ENCODE peak calls at places on chromosome 20, in eight cellular contexts. One of them, this sample, is unnamed.

GRCh38 chr20:5309971-5310370 is 6.8 kb downstream of the PROKR2 start:
- DNase-seq in HTR-8/SVneo: no peak
- DNase-seq in HFFc6: no peak
- DNase-seq in HS-27A: no peak
- DNase-seq in A673: no peak
- DNase-seq in heart right ventricle: no peak
- DNase-seq in stimulated activated CD4-positive, alpha-beta T cell treated with anti-CD3 and anti-CD28 coated beads, Interleukin-1b, Interleukin-23, amount 100 ng/mL, for 4 hours: no peak
- DNase-seq in effector CD8-positive, alpha-beta T cell: no peak
- DNase-seq in this sample: no peak

GRCh38 chr20:16580127-16580526 is 6.9 kb upstream of the KIF16B start:
- DNase-seq in effector CD8-positive, alpha-beta T cell: no peak
- DNase-seq in HS-27A: no peak
- DNase-seq in stimulated activated CD4-positive, alpha-beta T cell treated with anti-CD3 and anti-CD28 coated beads, Interleukin-1b, Interleukin-23, amount 100 ng/mL, for 4 hours: no peak
- DNase-seq in HFFc6: peak; percentile 5
- DNase-seq in A673: no peak
- DNase-seq in HTR-8/SVneo: no peak
- DNase-seq in heart right ventricle: no peak
- DNase-seq in this sample: peak; percentile 46

GRCh38 chr20:59825944-59826759 is 107.3 kb downstream of the SYCP2 start:
- DNase-seq in stimulated activated CD4-positive, alpha-beta T cell treated with anti-CD3 and anti-CD28 coated beads, Interleukin-1b, Interleukin-23, amount 100 ng/mL, for 4 hours: no peak
- DNase-seq in effector CD8-positive, alpha-beta T cell: no peak
- DNase-seq in A673: no peak
- DNase-seq in HS-27A: no peak
- DNase-seq in HFFc6: no peak
- DNase-seq in HTR-8/SVneo: no peak
- DNase-seq in heart right ventricle: no peak
- DNase-seq in this sample: no peak

GRCh38 chr20:17036546-17036945 is 190.3 kb upstream of the PCSK2 start:
- DNase-seq in heart right ventricle: no peak
- DNase-seq in HFFc6: no peak
- DNase-seq in A673: no peak
- DNase-seq in effector CD8-positive, alpha-beta T cell: no peak
- DNase-seq in stimulated activated CD4-positive, alpha-beta T cell treated with anti-CD3 and anti-CD28 coated beads, Interleukin-1b, Interleukin-23, amount 100 ng/mL, for 4 hours: no peak
- DNase-seq in HS-27A: no peak
- DNase-seq in HTR-8/SVneo: no peak
- DNase-seq in this sample: no peak

GRCh38 chr20:62973033-62973745 is 20.7 kb downstream of the SLC17A9 start:
- DNase-seq in effector CD8-positive, alpha-beta T cell: no peak
- DNase-seq in heart right ventricle: no peak
- DNase-seq in A673: no peak
- DNase-seq in HTR-8/SVneo: no peak
- DNase-seq in HS-27A: no peak
- DNase-seq in HFFc6: no peak
- DNase-seq in stimulated activated CD4-positive, alpha-beta T cell treated with anti-CD3 and anti-CD28 coated beads, Interleukin-1b, Interleukin-23, amount 100 ng/mL, for 4 hours: no peak
- DNase-seq in this sample: no peak

GRCh38 chr20:49668181-49668877 is 45.3 kb downstream of the B4GALT5 start:
- DNase-seq in HFFc6: no peak
- DNase-seq in A673: no peak
- DNase-seq in stimulated activated CD4-positive, alpha-beta T cell treated with anti-CD3 and anti-CD28 coated beads, Interleukin-1b, Interleukin-23, amount 100 ng/mL, for 4 hours: peak; percentile 8
- DNase-seq in heart right ventricle: peak; percentile 25
- DNase-seq in HTR-8/SVneo: no peak
- DNase-seq in HS-27A: no peak
- DNase-seq in effector CD8-positive, alpha-beta T cell: peak; percentile 18
- DNase-seq in this sample: no peak

GRCh38 chr20:32472581-32473207 is 112.4 kb downstream of the NOL4L start:
- DNase-seq in effector CD8-positive, alpha-beta T cell: no peak
- DNase-seq in HS-27A: no peak
- DNase-seq in stimulated activated CD4-positive, alpha-beta T cell treated with anti-CD3 and anti-CD28 coated beads, Interleukin-1b, Interleukin-23, amount 100 ng/mL, for 4 hours: no peak
- DNase-seq in heart right ventricle: no peak
- DNase-seq in HFFc6: no peak
- DNase-seq in HTR-8/SVneo: no peak
- DNase-seq in A673: no peak
- DNase-seq in this sample: no peak

GRCh38 chr20:58256307-58256706 is 27.9 kb upstream of the ANKRD60 start:
- DNase-seq in stimulated activated CD4-positive, alpha-beta T cell treated with anti-CD3 and anti-CD28 coated beads, Interleukin-1b, Interleukin-23, amount 100 ng/mL, for 4 hours: no peak
- DNase-seq in HFFc6: no peak
- DNase-seq in heart right ventricle: no peak
- DNase-seq in A673: no peak
- DNase-seq in HTR-8/SVneo: no peak
- DNase-seq in HS-27A: no peak
- DNase-seq in effector CD8-positive, alpha-beta T cell: no peak
- DNase-seq in this sample: no peak